ENCODE peak calls at places on chromosomes 3 and 15, in ten cellular contexts. C, E, T, N, F, L, H, Y, A and V are unnamed samples.

GRCh38 chr15:32704343-32705076 is 13.3 kb upstream of the GREM1 start:
- DNase-seq in C (no peak), E (no peak), T (no peak), N (no peak), F (no peak), L (no peak), H (no peak), Y (no peak), A (no peak), V (no peak)

GRCh38 chr3:38602576-38603250 is 46.8 kb downstream of the SCN5A start:
- DNase-seq in C (peak; percentile 18), E (no peak), T (no peak), N (no peak), F (no peak), L (no peak), H (no peak), Y (peak; percentile 5), A (no peak), V (no peak)

GRCh38 chr3:23263796-23264195 is 60.7 kb downstream of the UBE2E2 start:
- DNase-seq in C (no peak), E (no peak), T (no peak), N (no peak), F (no peak), L (no peak), H (no peak), Y (no peak), A (no peak), V (no peak)

GRCh38 chr3:4571690-4572334 is 78.7 kb downstream of the ITPR1 start:
- DNase-seq in C (no peak), E (no peak), T (peak; percentile 14), N (no peak), F (no peak), L (no peak), H (peak; percentile 53), Y (no peak), A (no peak), V (peak; percentile 47)

GRCh38 chr15:27353837-27354236 is 382.9 kb downstream of the GABRG3 start:
- DNase-seq in C (no peak), E (no peak), T (peak; percentile 17), N (no peak), F (no peak), L (peak; percentile 65), H (no peak), Y (no peak), A (peak; percentile 23), V (no peak)

GRCh38 chr3:171526869-171527268 is 66.7 kb upstream of the TNIK start:
- DNase-seq in C (no peak), E (no peak), T (no peak), N (no peak), F (no peak), L (no peak), H (no peak), Y (no peak), A (no peak), V (no peak)

GRCh38 chr3:194512895-194513601 is 26.2 kb upstream of the ATP13A3 start:
- DNase-seq in C (no peak), E (no peak), T (no peak), N (peak; percentile 35), F (no peak), L (no peak), H (no peak), Y (no peak), A (no peak), V (no peak)

GRCh38 chr3:5497497-5497896 is 310.0 kb downstream of the EDEM1 start:
- DNase-seq in C (no peak), E (no peak), T (no peak), N (no peak), F (no peak), L (no peak), H (no peak), Y (no peak), A (no peak), V (no peak)

GRCh38 chr15:77985031-77985930 is 92.2 kb downstream of the TBC1D2B start:
- DNase-seq in C (peak; percentile 60), E (no peak), T (no peak), N (no peak), F (no peak), L (no peak), H (no peak), Y (no peak), A (no peak), V (no peak)

DNA sequence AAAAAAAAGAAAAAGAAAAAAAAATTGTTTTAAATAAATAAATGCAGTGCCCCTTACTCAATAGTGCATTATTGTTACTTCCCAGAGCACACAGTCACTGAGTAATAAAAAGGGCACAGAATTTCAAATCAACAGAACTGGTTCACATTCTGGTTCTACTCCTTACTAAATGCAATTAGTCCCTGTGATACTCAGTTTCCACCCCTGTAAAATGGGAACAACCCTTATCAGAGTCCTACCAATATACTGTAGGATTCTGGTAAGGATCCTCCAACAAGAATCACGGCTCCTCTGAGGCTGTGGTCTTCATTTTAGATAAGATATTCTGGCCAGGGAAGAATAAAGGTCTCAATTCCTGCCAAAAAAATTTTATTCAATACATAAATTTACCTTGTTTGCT is 50.7 kb downstream of the ITGB5 start:
- DNase-seq in C (no peak), E (no peak), T (no peak), N (no peak), F (no peak), L (no peak), H (no peak), Y (no peak), A (no peak), V (no peak)
- H3K4me1 ChIP-seq in C (peaks cover 46% of the 10 kb centered on the region), E (peaks cover 12% of the 10 kb centered on the region), T (peaks cover 90% of the 10 kb centered on the region), N (peaks cover 12% of the 10 kb centered on the region), F (no peaks in the 10 kb centered on the region), L (peaks cover 62% of the 10 kb centered on the region), H (peaks cover 25% of the 10 kb centered on the region), Y (peaks cover 80% of the 10 kb centered on the region), A (peaks cover 24% of the 10 kb centered on the region), V (peaks cover 20% of the 10 kb centered on the region)

GRCh38 chr3:48232232-48232631 is 8.7 kb upstream of the ZNF589 start:
- DNase-seq in C (no peak), E (no peak), T (no peak), N (no peak), F (no peak), L (no peak), H (no peak), Y (no peak), A (no peak), V (no peak)

GRCh38 chr3:48232734-48233133 is 8.2 kb upstream of the ZNF589 start:
- DNase-seq in C (peak; percentile 87), E (peak; percentile 70), T (peak; percentile 71), N (peak; percentile 77), F (no peak), L (peak; percentile 76), H (peak; percentile 94), Y (peak; percentile 76), A (peak; percentile 78), V (peak; percentile 80)

GRCh38 chr3:48236531-48236930 is 4.4 kb upstream of the ZNF589 start:
- DNase-seq in C (peak; percentile 10), E (no peak), T (no peak), N (no peak), F (no peak), L (no peak), H (no peak), Y (no peak), A (peak; percentile 61), V (no peak)

GRCh38 chr3:48238506-48239085 is 2.3 kb upstream of the ZNF589 start:
- DNase-seq in C (peak; percentile 22), E (no peak), T (no peak), N (no peak), F (no peak), L (no peak), H (no peak), Y (peak; percentile 2), A (no peak), V (no peak)

DNA sequence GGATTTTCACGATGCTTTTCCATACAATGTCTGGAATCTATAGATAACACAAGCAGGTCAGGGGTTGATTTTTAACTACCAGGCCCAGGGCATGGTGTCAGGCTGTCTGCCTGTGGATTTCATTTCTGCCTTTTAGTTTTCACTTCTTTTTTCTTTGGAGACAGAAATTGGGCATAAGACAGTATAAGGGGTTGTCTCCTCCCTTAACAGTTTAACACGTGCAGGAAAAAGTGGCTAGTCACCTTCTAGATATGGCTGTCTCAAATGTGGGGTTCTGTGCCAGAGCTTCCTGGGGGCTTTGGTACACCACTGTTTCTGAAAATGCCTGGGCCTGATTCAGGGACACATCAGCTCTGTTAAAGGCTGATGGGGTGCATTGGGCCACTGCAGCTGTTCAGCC is 7.4 kb upstream of the ZNF589 start:
- DNase-seq in C (no peak), E (no peak), T (no peak), N (no peak), F (no peak), L (no peak), H (no peak), Y (peak; percentile 3), A (no peak), V (no peak)
- H3K4me3 ChIP-seq in C (no peak overlapping the region), E (no peak overlapping the region), T (no peak overlapping the region), N (no peak overlapping the region), F (no peak overlapping the region), L (no peak overlapping the region), H (no peak overlapping the region), Y (no peak overlapping the region), A (no peak overlapping the region), V (no peak overlapping the region)

DNA sequence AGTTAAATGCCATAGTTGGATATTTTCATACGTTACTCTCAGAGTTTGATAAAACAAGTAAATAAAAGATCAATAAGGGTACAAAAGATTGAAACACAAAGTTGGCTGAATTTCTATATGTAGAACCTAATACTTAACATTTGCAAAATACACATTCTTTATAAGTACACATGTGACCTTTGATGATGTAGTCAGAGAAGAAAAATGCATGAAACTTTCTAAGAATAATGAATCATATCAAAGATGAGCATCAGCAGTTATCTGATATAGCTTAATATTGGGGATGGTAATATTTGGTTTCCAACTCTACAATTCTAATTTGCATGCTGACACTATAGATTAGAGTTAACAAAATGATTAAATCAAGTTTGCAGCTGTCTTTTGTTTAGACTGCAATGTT is 188.0 kb upstream of the TGFBR2 start:
- DNase-seq in C (no peak), E (no peak), T (no peak), N (no peak), F (no peak), L (no peak), H (no peak), Y (no peak), A (no peak), V (no peak)
- H3K4me1 ChIP-seq in C (no peaks in the 10 kb centered on the region), E (no peaks in the 10 kb centered on the region), T (peaks cover 17% of the 10 kb centered on the region), N (no peaks in the 10 kb centered on the region), F (no peaks in the 10 kb centered on the region), L (no peaks in the 10 kb centered on the region), H (no peaks in the 10 kb centered on the region), Y (no peaks in the 10 kb centered on the region), A (peaks cover 3% of the 10 kb centered on the region), V (no peaks in the 10 kb centered on the region)

DNA sequence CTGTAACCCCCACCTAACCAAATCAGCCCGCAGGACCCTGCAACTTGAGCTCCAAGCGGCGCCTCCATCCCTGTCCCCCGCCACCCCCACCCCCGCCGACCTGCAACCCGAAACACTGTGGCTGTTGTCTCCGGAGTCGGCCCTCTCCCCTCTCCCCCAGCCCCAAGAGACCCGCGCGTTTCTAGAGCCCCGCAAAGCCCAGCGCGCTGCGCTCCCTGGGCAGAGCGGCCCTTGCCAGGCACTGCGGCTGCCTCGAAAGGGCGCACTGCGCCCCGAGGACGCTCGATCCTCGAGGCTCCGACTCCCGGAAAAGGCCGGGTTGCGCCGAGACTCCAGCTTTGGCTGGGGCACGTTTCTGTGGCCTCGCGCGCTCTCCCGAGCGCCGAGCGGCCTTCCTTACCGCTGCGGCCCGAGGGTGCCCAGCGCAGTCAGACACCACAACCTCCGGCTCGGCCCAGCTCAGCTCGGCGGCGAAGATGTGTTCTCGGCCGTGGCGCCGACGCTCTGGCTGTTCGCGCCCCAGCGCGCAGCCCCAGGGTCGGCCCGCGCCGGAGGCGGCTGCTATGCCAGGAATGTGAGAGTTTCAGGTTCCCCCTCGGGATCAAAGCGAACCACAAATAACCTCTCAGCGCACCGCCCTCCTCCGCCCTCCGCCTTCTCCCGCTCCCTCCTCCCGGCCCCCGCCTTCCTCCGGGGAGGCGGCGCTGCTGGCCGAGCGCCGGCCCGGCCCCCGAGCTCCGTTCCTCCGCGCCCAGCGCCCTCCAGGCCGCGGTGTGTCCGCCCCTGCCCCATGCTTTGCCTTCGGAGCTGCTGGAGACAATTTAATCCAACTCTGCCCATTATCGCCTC is at the start of gene AMOTL2:
- DNase-seq in C (peak; percentile 93), E (no peak), T (peak; percentile 93), N (peak; percentile 84), F (no peak), L (peak; percentile 37), H (peak; percentile 99), Y (peak; percentile 92), A (peak; percentile 85), V (peak; percentile 99)
- H3K4me3 ChIP-seq in C (peak within 1 kb of the TSS; percentile 82), E (peak within 1 kb of the TSS; percentile 30), T (peak within 1 kb of the TSS; percentile 74), N (peak within 1 kb of the TSS; percentile 69), F (peak within 1 kb of the TSS; percentile 61), L (peak within 1 kb of the TSS; percentile 44), H (peak within 1 kb of the TSS; percentile 99), Y (peak within 1 kb of the TSS; percentile 83), A (peak within 1 kb of the TSS; percentile 29), V (peak within 1 kb of the TSS; percentile 79)